ENCODE peak calls at places on chromosomes 5 and 9, in four cellular contexts. One of them, this sample, is unnamed.

GRCh38 chr5:108113950-108114349 is 267.9 kb downstream of the FBXL17 start:
- DNase-seq in neuronal stem cell: no peak
- DNase-seq in mesenchymal stem cell: peak
- DNase-seq in IMR-90: no peak
- DNase-seq in this sample: no peak

GRCh38 chr9:131976157-131976740 is 103.4 kb downstream of the MED27 start:
- DNase-seq in neuronal stem cell: no peak
- DNase-seq in mesenchymal stem cell: no peak
- DNase-seq in IMR-90: no peak
- DNase-seq in this sample: no peak

GRCh38 chr5:14813747-14814146 is 57.8 kb downstream of the ANKH start:
- DNase-seq in neuronal stem cell: no peak
- DNase-seq in mesenchymal stem cell: no peak
- DNase-seq in IMR-90: no peak
- DNase-seq in this sample: no peak

GRCh38 chr5:94072116-94072515 is 330.7 kb upstream of the POU5F2 start:
- DNase-seq in neuronal stem cell: no peak
- DNase-seq in mesenchymal stem cell: peak
- DNase-seq in IMR-90: peak
- DNase-seq in this sample: no peak

GRCh38 chr5:57277085-57277484 is 103.2 kb downstream of the GPBP1 start:
- DNase-seq in neuronal stem cell: no peak
- DNase-seq in mesenchymal stem cell: peak
- DNase-seq in IMR-90: peak
- DNase-seq in this sample: no peak

GRCh38 chr5:132205385-132206125 is 22.1 kb downstream of the P4HA2 start:
- DNase-seq in neuronal stem cell: no peak
- DNase-seq in mesenchymal stem cell: no peak
- DNase-seq in IMR-90: peak
- DNase-seq in this sample: no peak

GRCh38 chr9:122381206-122381950 is 10.6 kb downstream of the PTGS1 start:
- DNase-seq in neuronal stem cell: no peak
- DNase-seq in mesenchymal stem cell: no peak
- DNase-seq in IMR-90: no peak
- DNase-seq in this sample: no peak

GRCh38 chr9:132878695-132879064 is at the start of gene SPACA9:
- DNase-seq in neuronal stem cell: peak
- DNase-seq in mesenchymal stem cell: peak
- DNase-seq in IMR-90: peak
- DNase-seq in this sample: peak

GRCh38 chr9:96061293-96061987 is 185.9 kb downstream of the ERCC6L2 start:
- DNase-seq in neuronal stem cell: no peak
- DNase-seq in mesenchymal stem cell: peak
- DNase-seq in IMR-90: peak
- DNase-seq in this sample: peak

GRCh38 chr5:525164-525761 is 1.0 kb upstream of the SLC9A3 start:
- DNase-seq in neuronal stem cell: no peak
- DNase-seq in mesenchymal stem cell: no peak
- DNase-seq in IMR-90: no peak
- DNase-seq in this sample: no peak

GRCh38 chr5:135934939-135935338 is 19.8 kb downstream of the LECT2 start:
- DNase-seq in neuronal stem cell: no peak
- DNase-seq in mesenchymal stem cell: peak
- DNase-seq in IMR-90: peak
- DNase-seq in this sample: no peak

GRCh38 chr5:133919148-133920136 is 49.0 kb downstream of the C5orf15 start:
- DNase-seq in neuronal stem cell: no peak
- DNase-seq in mesenchymal stem cell: no peak
- DNase-seq in IMR-90: no peak
- DNase-seq in this sample: no peak

GRCh38 chr5:151580858-151581257 is 10.3 kb downstream of the FAT2 start:
- DNase-seq in neuronal stem cell: no peak
- DNase-seq in mesenchymal stem cell: no peak
- DNase-seq in IMR-90: no peak
- DNase-seq in this sample: peak

GRCh38 chr5:154603978-154604679 is 126.1 kb upstream of the HAND1 start:
- DNase-seq in neuronal stem cell: no peak
- DNase-seq in mesenchymal stem cell: peak
- DNase-seq in IMR-90: peak
- DNase-seq in this sample: peak

GRCh38 chr9:114386361-114386885 is 1.4 kb downstream of the AKNA start:
- DNase-seq in neuronal stem cell: no peak
- DNase-seq in mesenchymal stem cell: peak
- DNase-seq in IMR-90: no peak
- DNase-seq in this sample: no peak

GRCh38 chr5:124583469-124584350 is 162.7 kb downstream of the ZNF608 start:
- DNase-seq in neuronal stem cell: no peak
- DNase-seq in mesenchymal stem cell: peak
- DNase-seq in IMR-90: peak
- DNase-seq in this sample: no peak

GRCh38 chr5:98905857-98906688 is 22.7 kb downstream of the CHD1 start:
- DNase-seq in neuronal stem cell: peak
- DNase-seq in mesenchymal stem cell: peak
- DNase-seq in IMR-90: peak
- DNase-seq in this sample: no peak

GRCh38 chr5:150272531-150272930 is 17.0 kb downstream of the CAMK2A start:
- DNase-seq in neuronal stem cell: peak
- DNase-seq in mesenchymal stem cell: peak
- DNase-seq in IMR-90: peak
- DNase-seq in this sample: peak

GRCh38 chr5:168301593-168302388 is 10.3 kb downstream of the WWC1 start:
- DNase-seq in neuronal stem cell: no peak
- DNase-seq in mesenchymal stem cell: no peak
- DNase-seq in IMR-90: no peak
- DNase-seq in this sample: no peak

GRCh38 chr9:21919377-21920362 is 74.5 kb downstream of the CDKN2A start:
- DNase-seq in neuronal stem cell: no peak
- DNase-seq in mesenchymal stem cell: peak
- DNase-seq in IMR-90: peak
- DNase-seq in this sample: no peak

GRCh38 chr5:1201327-1202025 is at the start of gene SLC6A19:
- DNase-seq in neuronal stem cell: no peak
- DNase-seq in mesenchymal stem cell: no peak
- DNase-seq in IMR-90: no peak
- DNase-seq in this sample: no peak

GRCh38 chr9:109919736-109920408 is 139.9 kb downstream of the PALM2AKAP2 start:
- DNase-seq in neuronal stem cell: no peak
- DNase-seq in mesenchymal stem cell: no peak
- DNase-seq in IMR-90: no peak
- DNase-seq in this sample: no peak

GRCh38 chr9:88949961-88950340 is 41.3 kb upstream of the S1PR3 start:
- DNase-seq in neuronal stem cell: no peak
- DNase-seq in mesenchymal stem cell: peak
- DNase-seq in IMR-90: peak
- DNase-seq in this sample: no peak

GRCh38 chr9:95433096-95433852 is 83.5 kb downstream of the PTCH1 start:
- DNase-seq in neuronal stem cell: no peak
- DNase-seq in mesenchymal stem cell: no peak
- DNase-seq in IMR-90: no peak
- DNase-seq in this sample: no peak

GRCh38 chr5:28313543-28314334 is 1275.4 kb upstream of the CDH9 start:
- DNase-seq in neuronal stem cell: no peak
- DNase-seq in mesenchymal stem cell: no peak
- DNase-seq in IMR-90: no peak
- DNase-seq in this sample: no peak

GRCh38 chr5:38423536-38424178 is 132.8 kb downstream of the LIFR start:
- DNase-seq in neuronal stem cell: no peak
- DNase-seq in mesenchymal stem cell: no peak
- DNase-seq in IMR-90: no peak
- DNase-seq in this sample: no peak

GRCh38 chr5:141877478-141878185 is 578 bp downstream of the PCDH1 start:
- DNase-seq in neuronal stem cell: no peak
- DNase-seq in mesenchymal stem cell: peak
- DNase-seq in IMR-90: no peak
- DNase-seq in this sample: no peak
- H3K23ac ChIP-seq in neuronal stem cell: peak
- H3K23ac ChIP-seq in mesenchymal stem cell: no peak
- H3K23ac ChIP-seq in IMR-90: peak
- H3K23ac ChIP-seq in this sample: no peak

GRCh38 chr5:65721775-65722574 is at the start of the genes NLN and SGTB:
- DNase-seq in neuronal stem cell: peak
- DNase-seq in mesenchymal stem cell: peak
- DNase-seq in IMR-90: peak
- DNase-seq in this sample: peak
- H3K4ac ChIP-seq in neuronal stem cell: peak
- H3K4ac ChIP-seq in mesenchymal stem cell: peak
- H3K4ac ChIP-seq in IMR-90: peak
- H3K4ac ChIP-seq in this sample: peak

GRCh38 chr5:147382776-147383175 is 127.1 kb downstream of the DPYSL3 start:
- DNase-seq in neuronal stem cell: no peak
- DNase-seq in mesenchymal stem cell: no peak
- DNase-seq in IMR-90: no peak
- DNase-seq in this sample: no peak
- H3K23ac ChIP-seq in neuronal stem cell: no peak
- H3K23ac ChIP-seq in mesenchymal stem cell: no peak
- H3K23ac ChIP-seq in IMR-90: peak
- H3K23ac ChIP-seq in this sample: no peak

GRCh38 chr5:109989161-109989560 is 299.4 kb downstream of the MAN2A1 start:
- DNase-seq in neuronal stem cell: no peak
- DNase-seq in mesenchymal stem cell: no peak
- DNase-seq in IMR-90: no peak
- DNase-seq in this sample: no peak
- H3K4ac ChIP-seq in neuronal stem cell: no peak
- H3K4ac ChIP-seq in mesenchymal stem cell: no peak
- H3K4ac ChIP-seq in IMR-90: no peak
- H3K4ac ChIP-seq in this sample: no peak

DNA sequence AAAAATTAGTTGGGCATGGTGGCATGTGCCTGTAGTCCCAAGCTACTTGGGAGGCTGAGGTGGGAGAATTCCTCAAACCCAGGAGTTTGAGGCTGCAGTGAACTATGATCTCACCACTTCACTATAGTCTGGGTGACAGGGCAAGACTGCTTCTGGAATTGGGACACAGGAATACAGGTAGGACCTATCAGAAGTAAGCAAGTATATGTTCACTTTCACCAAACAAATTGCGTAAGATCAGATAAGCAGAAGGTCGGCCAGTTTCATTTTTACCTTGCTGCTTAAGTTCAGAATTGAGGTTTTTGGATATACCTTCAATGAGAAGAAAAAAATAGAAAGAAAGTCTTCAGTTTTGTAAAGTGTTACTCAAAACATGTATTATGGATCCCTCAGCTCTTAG is 171.7 kb downstream of the MAT2B start:
- DNase-seq in neuronal stem cell: no peak
- DNase-seq in mesenchymal stem cell: no peak
- DNase-seq in IMR-90: no peak
- DNase-seq in this sample: no peak
- H3K23ac ChIP-seq in neuronal stem cell: no peak
- H3K23ac ChIP-seq in mesenchymal stem cell: no peak
- H3K23ac ChIP-seq in IMR-90: no peak
- H3K23ac ChIP-seq in this sample: no peak